ENCODE peak calls at places on chromosomes 11 and 22, in five cellular contexts. F is fibroblast of lung, V is endothelial cell of umbilical vein, N is mammary epithelial cell, W is hepatocyte. C is an unnamed sample.

GRCh38 chr11:36027731-36028130 is 83.9 kb downstream of the LDLRAD3 start:
- DNase-seq in W (peak), N (no peak), F (no peak), V (no peak), C (no peak)

GRCh38 chr11:100980156-100980555 is 149.5 kb downstream of the PGR start:
- DNase-seq in N (no peak), F (no peak), W (peak), V (peak), C (peak)

GRCh38 chr11:35367491-35367890 is 51.9 kb downstream of the SLC1A2 start:
- DNase-seq in F (peak), W (peak), V (no peak), N (no peak), C (no peak)

GRCh38 chr11:78312712-78313111 is 104.9 kb downstream of the GAB2 start:
- DNase-seq in W (no peak), F (no peak), N (no peak), V (no peak), C (no peak)

GRCh38 chr11:93396356-93396755 is 65.8 kb downstream of the DEUP1 start:
- DNase-seq in F (peak), N (peak), V (no peak), W (no peak), C (peak)

GRCh38 chr11:35402751-35403454 is 16.5 kb downstream of the SLC1A2 start:
- DNase-seq in N (no peak), W (no peak), F (no peak), V (no peak), C (no peak)

GRCh38 chr11:96229354-96229973 is 113.5 kb downstream of the MAML2 start:
- DNase-seq in V (peak), F (no peak), N (no peak), W (no peak), C (no peak)

GRCh38 chr11:112128483-112129121 is 35.3 kb downstream of the IL18 start:
- DNase-seq in W (peak), V (peak), F (peak), N (peak), C (no peak)

GRCh38 chr11:120225372-120225909 is 14.5 kb upstream of the POU2F3 start:
- DNase-seq in N (no peak), W (no peak), V (peak), F (no peak), C (no peak)
- H3K27ac ChIP-seq in N (no peak), W (peak), V (no peak), F (no peak), C (no peak)

GRCh38 chr22:49995413-49996191 is 17.0 kb downstream of the IL17REL start:
- DNase-seq in F (no peak), W (no peak), N (no peak), V (no peak), C (no peak)

GRCh38 chr22:49993649-49994360 is 18.8 kb downstream of the IL17REL start:
- DNase-seq in W (no peak), N (no peak), V (no peak), F (no peak), C (no peak)

GRCh38 chr22:49992921-49993648 is 19.5 kb downstream of the IL17REL start:
- DNase-seq in N (peak), F (peak), W (peak), V (peak), C (peak)

GRCh38 chr22:49995059-49995412 is 17.5 kb downstream of the IL17REL start:
- DNase-seq in V (no peak), N (no peak), F (no peak), W (no peak), C (no peak)

GRCh38 chr22:49994361-49995058 is 18.1 kb downstream of the IL17REL start:
- DNase-seq in F (no peak), N (no peak), W (no peak), V (no peak), C (no peak)
- TF ChIP-seq EZH2 in F (no peak), N (no peak), W (no peak), V (no peak), C (no peak)

GRCh38 chr22:31092161-31092560 is 11.0 kb downstream of the SMTN start:
- DNase-seq in N (no peak), F (no peak), V (no peak), W (no peak), C (no peak)
- H3K27ac ChIP-seq in N (no peak), F (no peak), V (no peak), W (no peak), C (no peak)

DNA sequence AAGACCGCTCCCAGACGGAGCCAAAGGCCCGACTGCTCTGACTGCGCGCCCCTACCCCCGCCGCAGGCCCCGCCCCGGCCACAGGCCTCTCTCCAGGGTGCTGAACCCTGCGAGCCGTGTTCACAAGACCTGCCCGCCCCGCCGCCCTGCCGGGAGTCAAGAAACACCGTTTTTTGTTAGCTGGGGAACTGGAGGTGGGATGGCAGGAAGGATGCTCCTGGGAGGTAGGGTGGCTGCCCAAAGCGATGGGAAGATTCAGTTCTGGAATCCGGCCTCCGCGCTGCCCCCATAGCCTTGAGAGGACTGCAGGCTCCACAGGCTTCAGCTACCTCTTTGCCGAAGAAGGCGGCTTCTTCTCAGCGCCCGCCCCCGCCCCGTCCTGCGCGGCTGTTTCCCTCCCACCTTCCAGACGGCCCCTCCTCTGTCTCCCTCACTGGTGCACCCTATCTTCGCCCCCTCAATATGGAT is 2.7 kb upstream of the PDE2A start:
- DNase-seq in W (peak), V (peak), N (peak), F (peak), C (peak)
- TF ChIP-seq EZH2 in W (no peak), V (peak), N (no peak), F (peak), C (peak)

GRCh38 chr22:23180893-23181762 is 819 bp downstream of the BCR start:
- DNase-seq in N (peak), F (no peak), W (no peak), V (peak), C (peak)
- H3K27ac ChIP-seq in N (peak), F (peak), W (peak), V (peak), C (no peak)

GRCh38 chr22:20173246-20173645 is 22.4 kb upstream of the CCDC188 start:
- DNase-seq in W (no peak), N (no peak), V (no peak), F (no peak), C (no peak)
- TF ChIP-seq EZH2 in W (no peak), N (no peak), V (no peak), F (no peak), C (no peak)

GRCh38 chr11:122367809-122368231 is 251.8 kb upstream of the BLID start:
- DNase-seq in W (peak), F (peak), N (peak), V (peak), C (peak)
- H3K27ac ChIP-seq in W (peak), F (no peak), N (no peak), V (no peak), C (no peak)

GRCh38 chr11:68685656-68686380 is 1.5 kb downstream of the GAL start:
- DNase-seq in F (no peak), V (no peak), W (no peak), N (no peak), C (no peak)

GRCh38 chr11:68683086-68683951 is 1.0 kb upstream of the GAL start:
- DNase-seq in W (no peak), F (no peak), V (no peak), N (no peak), C (no peak)

GRCh38 chr11:68683952-68684384 is 376 bp upstream of the GAL start:
- DNase-seq in F (no peak), V (no peak), N (no peak), W (no peak), C (no peak)

GRCh38 chr11:68686486-68686885 is 2.1 kb downstream of the GAL start:
- DNase-seq in W (no peak), F (no peak), V (no peak), N (no peak), C (no peak)

GRCh38 chr11:68684385-68685356 is at the start of gene GAL:
- DNase-seq in N (no peak), W (peak), F (no peak), V (no peak), C (peak)
- TF ChIP-seq EZH2 in N (no peak), W (peak), F (peak), V (peak), C (peak)

GRCh38 chr22:24437091-24437490 is 9.7 kb downstream of the ADORA2A start:
- DNase-seq in N (no peak), V (no peak), F (no peak), W (no peak), C (no peak)

GRCh38 chr22:24435861-24436351 is 8.5 kb downstream of the ADORA2A start:
- DNase-seq in F (no peak), W (no peak), V (no peak), N (no peak), C (no peak)

GRCh38 chr22:24435323-24435645 is 7.9 kb downstream of the ADORA2A start:
- DNase-seq in F (no peak), W (no peak), N (no peak), V (no peak), C (no peak)

GRCh38 chr22:24437820-24438328 is 10.5 kb downstream of the ADORA2A start:
- DNase-seq in F (no peak), N (peak), W (no peak), V (no peak), C (no peak)

GRCh38 chr22:24436553-24436952 is 9.2 kb downstream of the ADORA2A start:
- DNase-seq in F (no peak), N (no peak), W (no peak), V (no peak), C (no peak)
- H3K27ac ChIP-seq in F (peak), N (no peak), W (no peak), V (no peak), C (no peak)

GRCh38 chr11:17353228-17354021 is 1.8 kb downstream of the NCR3LG1 start:
- DNase-seq in W (peak), F (peak), N (peak), V (peak), C (peak)
- TF ChIP-seq EZH2 in W (no peak), F (no peak), N (no peak), V (no peak), C (no peak)